ENCODE peak calls at places on chromosome 10, in nine cellular contexts. One of them, this sample, is unnamed. For H3K36me3 and H3K27me3, the result is how much of the 10 kb centered on the place peaks cover.

GRCh38 chr10:29150010-29150409 is 138.9 kb upstream of the LYZL1 start:
- DNase-seq in mammary epithelial cell: no peak
- DNase-seq in PC-3: no peak
- DNase-seq in IMR-90: no peak
- DNase-seq in HCT116: no peak
- DNase-seq in upper lobe of right lung: no peak
- DNase-seq in cardiac muscle cell: peak
- DNase-seq in K562: no peak
- DNase-seq in Panc1: no peak
- DNase-seq in this sample: no peak

GRCh38 chr10:47184273-47184672 is 115.7 kb upstream of the GDF10 start:
- DNase-seq in Panc1: no peak
- DNase-seq in IMR-90: no peak
- DNase-seq in cardiac muscle cell: no peak
- DNase-seq in mammary epithelial cell: no peak
- DNase-seq in PC-3: no peak
- DNase-seq in HCT116: no peak
- DNase-seq in upper lobe of right lung: no peak
- DNase-seq in K562: no peak
- DNase-seq in this sample: no peak

GRCh38 chr10:11325817-11326216 is 285.6 kb downstream of the USP6NL start:
- DNase-seq in IMR-90: peak
- DNase-seq in HCT116: no peak
- DNase-seq in cardiac muscle cell: no peak
- DNase-seq in Panc1: no peak
- DNase-seq in mammary epithelial cell: no peak
- DNase-seq in PC-3: no peak
- DNase-seq in upper lobe of right lung: no peak
- DNase-seq in K562: no peak
- DNase-seq in this sample: no peak

GRCh38 chr10:37222046-37222445 is 96.6 kb downstream of the ANKRD30A start:
- DNase-seq in upper lobe of right lung: no peak
- DNase-seq in mammary epithelial cell: no peak
- DNase-seq in HCT116: no peak
- DNase-seq in PC-3: no peak
- DNase-seq in cardiac muscle cell: no peak
- DNase-seq in Panc1: no peak
- DNase-seq in K562: no peak
- DNase-seq in IMR-90: no peak
- DNase-seq in this sample: no peak

GRCh38 chr10:112139176-112139575 is 44.4 kb downstream of the GPAM start:
- DNase-seq in upper lobe of right lung: no peak
- DNase-seq in Panc1: no peak
- DNase-seq in mammary epithelial cell: no peak
- DNase-seq in PC-3: no peak
- DNase-seq in IMR-90: no peak
- DNase-seq in HCT116: no peak
- DNase-seq in cardiac muscle cell: no peak
- DNase-seq in K562: no peak
- DNase-seq in this sample: no peak

GRCh38 chr10:86077871-86078638 is 288.5 kb downstream of the GRID1 start:
- DNase-seq in IMR-90: no peak
- DNase-seq in cardiac muscle cell: no peak
- DNase-seq in K562: no peak
- DNase-seq in Panc1: no peak
- DNase-seq in HCT116: no peak
- DNase-seq in mammary epithelial cell: no peak
- DNase-seq in upper lobe of right lung: no peak
- DNase-seq in PC-3: no peak
- DNase-seq in this sample: no peak

GRCh38 chr10:4525095-4525494 is 300.9 kb upstream of the AKR1E2 start:
- DNase-seq in HCT116: no peak
- DNase-seq in Panc1: no peak
- DNase-seq in upper lobe of right lung: no peak
- DNase-seq in IMR-90: no peak
- DNase-seq in K562: no peak
- DNase-seq in PC-3: no peak
- DNase-seq in cardiac muscle cell: no peak
- DNase-seq in mammary epithelial cell: no peak
- DNase-seq in this sample: no peak

GRCh38 chr10:31929986-31930675 is 1.5 kb upstream of the ARHGAP12 start:
- DNase-seq in cardiac muscle cell: no peak
- DNase-seq in upper lobe of right lung: no peak
- DNase-seq in mammary epithelial cell: peak
- DNase-seq in Panc1: no peak
- DNase-seq in PC-3: no peak
- DNase-seq in K562: no peak
- DNase-seq in HCT116: no peak
- DNase-seq in IMR-90: no peak
- DNase-seq in this sample: no peak

GRCh38 chr10:98038333-98038732 is 7.9 kb upstream of the CRTAC1 start:
- DNase-seq in PC-3: no peak
- DNase-seq in HCT116: no peak
- DNase-seq in Panc1: no peak
- DNase-seq in K562: no peak
- DNase-seq in mammary epithelial cell: no peak
- DNase-seq in upper lobe of right lung: peak
- DNase-seq in cardiac muscle cell: no peak
- DNase-seq in IMR-90: no peak
- DNase-seq in this sample: no peak

GRCh38 chr10:11425288-11425595 is 186.2 kb downstream of the USP6NL start:
- DNase-seq in HCT116: no peak
- DNase-seq in PC-3: no peak
- DNase-seq in Panc1: no peak
- DNase-seq in upper lobe of right lung: no peak
- DNase-seq in K562: no peak
- DNase-seq in IMR-90: no peak
- DNase-seq in mammary epithelial cell: no peak
- DNase-seq in cardiac muscle cell: no peak
- DNase-seq in this sample: no peak

GRCh38 chr10:13528875-13529713 is at the start of gene BEND7:
- DNase-seq in cardiac muscle cell: peak
- DNase-seq in mammary epithelial cell: no peak
- DNase-seq in HCT116: no peak
- DNase-seq in IMR-90: peak
- DNase-seq in upper lobe of right lung: peak
- DNase-seq in Panc1: no peak
- DNase-seq in PC-3: peak
- DNase-seq in K562: peak
- DNase-seq in this sample: no peak

GRCh38 chr10:17835688-17836087 is 26.5 kb downstream of the MRC1 start:
- DNase-seq in Panc1: peak
- DNase-seq in HCT116: peak
- DNase-seq in PC-3: peak
- DNase-seq in mammary epithelial cell: peak
- DNase-seq in IMR-90: peak
- DNase-seq in K562: no peak
- DNase-seq in upper lobe of right lung: no peak
- DNase-seq in cardiac muscle cell: peak
- DNase-seq in this sample: peak

GRCh38 chr10:78247821-78248220 is 214.2 kb downstream of the RPS24 start:
- DNase-seq in upper lobe of right lung: no peak
- DNase-seq in Panc1: no peak
- DNase-seq in PC-3: no peak
- DNase-seq in HCT116: no peak
- DNase-seq in IMR-90: no peak
- DNase-seq in K562: no peak
- DNase-seq in mammary epithelial cell: no peak
- DNase-seq in cardiac muscle cell: no peak
- DNase-seq in this sample: no peak

GRCh38 chr10:72218329-72218728 is 2.3 kb upstream of the ASCC1 start:
- DNase-seq in mammary epithelial cell: no peak
- DNase-seq in upper lobe of right lung: no peak
- DNase-seq in HCT116: no peak
- DNase-seq in PC-3: no peak
- DNase-seq in Panc1: no peak
- DNase-seq in K562: no peak
- DNase-seq in cardiac muscle cell: no peak
- DNase-seq in IMR-90: no peak
- DNase-seq in this sample: no peak

GRCh38 chr10:70267161-70267933 is 16.5 kb downstream of the NPFFR1 start:
- DNase-seq in Panc1: peak
- DNase-seq in K562: peak
- DNase-seq in mammary epithelial cell: peak
- DNase-seq in cardiac muscle cell: no peak
- DNase-seq in PC-3: peak
- DNase-seq in HCT116: peak
- DNase-seq in IMR-90: peak
- DNase-seq in upper lobe of right lung: no peak
- DNase-seq in this sample: peak

GRCh38 chr10:69696073-69696731 is 66.2 kb downstream of the FAM241B start:
- DNase-seq in HCT116: peak
- DNase-seq in upper lobe of right lung: no peak
- DNase-seq in cardiac muscle cell: peak
- DNase-seq in IMR-90: peak
- DNase-seq in Panc1: no peak
- DNase-seq in K562: peak
- DNase-seq in mammary epithelial cell: peak
- DNase-seq in PC-3: peak
- DNase-seq in this sample: peak

GRCh38 chr10:25339966-25340365 is 165.2 kb downstream of the GPR158 start:
- DNase-seq in PC-3: no peak
- DNase-seq in K562: no peak
- DNase-seq in mammary epithelial cell: no peak
- DNase-seq in IMR-90: no peak
- DNase-seq in HCT116: no peak
- DNase-seq in Panc1: no peak
- DNase-seq in cardiac muscle cell: no peak
- DNase-seq in upper lobe of right lung: no peak
- DNase-seq in this sample: no peak

GRCh38 chr10:125726914-125727313 is 7.4 kb downstream of the EDRF1 start:
- DNase-seq in HCT116: no peak
- DNase-seq in mammary epithelial cell: no peak
- DNase-seq in cardiac muscle cell: no peak
- DNase-seq in PC-3: no peak
- DNase-seq in IMR-90: no peak
- DNase-seq in upper lobe of right lung: no peak
- DNase-seq in K562: no peak
- DNase-seq in Panc1: no peak
- DNase-seq in this sample: no peak

GRCh38 chr10:125722811-125723210 is 3.3 kb downstream of the EDRF1 start:
- DNase-seq in PC-3: no peak
- DNase-seq in mammary epithelial cell: no peak
- DNase-seq in upper lobe of right lung: no peak
- DNase-seq in K562: no peak
- DNase-seq in HCT116: no peak
- DNase-seq in Panc1: no peak
- DNase-seq in IMR-90: no peak
- DNase-seq in cardiac muscle cell: no peak
- DNase-seq in this sample: no peak

GRCh38 chr10:125727436-125727835 is 7.9 kb downstream of the EDRF1 start:
- DNase-seq in HCT116: no peak
- DNase-seq in cardiac muscle cell: no peak
- DNase-seq in PC-3: no peak
- DNase-seq in upper lobe of right lung: no peak
- DNase-seq in mammary epithelial cell: no peak
- DNase-seq in Panc1: no peak
- DNase-seq in IMR-90: no peak
- DNase-seq in K562: no peak
- DNase-seq in this sample: no peak
- H3K36me3 ChIP-seq in HCT116: half or more
- H3K36me3 ChIP-seq in cardiac muscle cell: half or more
- H3K36me3 ChIP-seq in PC-3: half or more
- H3K36me3 ChIP-seq in upper lobe of right lung: half or more
- H3K36me3 ChIP-seq in mammary epithelial cell: half or more
- H3K36me3 ChIP-seq in Panc1: half or more
- H3K36me3 ChIP-seq in IMR-90: under half
- H3K36me3 ChIP-seq in K562: half or more
- H3K36me3 ChIP-seq in this sample: under half

DNA sequence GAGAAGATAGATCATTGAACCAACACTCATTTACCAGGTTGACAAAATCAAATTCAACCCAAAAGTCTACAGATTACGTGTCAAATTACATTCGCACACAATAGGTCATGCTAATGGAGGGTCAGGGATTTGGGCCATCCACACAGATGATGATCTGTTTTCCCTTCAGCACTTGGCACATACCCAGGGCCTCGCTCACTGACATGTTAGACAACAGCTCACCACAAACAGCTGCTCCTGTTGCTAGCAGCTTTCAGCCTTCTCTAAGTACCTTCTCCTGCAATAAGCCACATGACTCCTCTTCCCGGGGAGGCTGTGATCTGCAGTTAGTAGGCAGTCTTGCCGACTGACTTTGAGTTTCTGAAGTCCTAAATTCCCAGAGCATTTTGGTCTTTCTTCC is 18.4 kb downstream of the NKX2-3 start:
- DNase-seq in Panc1: no peak
- DNase-seq in mammary epithelial cell: peak
- DNase-seq in cardiac muscle cell: peak
- DNase-seq in PC-3: peak
- DNase-seq in K562: no peak
- DNase-seq in IMR-90: peak
- DNase-seq in HCT116: no peak
- DNase-seq in upper lobe of right lung: no peak
- DNase-seq in this sample: no peak
- H3K27me3 ChIP-seq in Panc1: under half
- H3K27me3 ChIP-seq in mammary epithelial cell: under half
- H3K27me3 ChIP-seq in cardiac muscle cell: under half
- H3K27me3 ChIP-seq in PC-3: under half
- H3K27me3 ChIP-seq in K562: under half
- H3K27me3 ChIP-seq in IMR-90: under half
- H3K27me3 ChIP-seq in HCT116: under half
- H3K27me3 ChIP-seq in upper lobe of right lung: under half
- H3K27me3 ChIP-seq in this sample: under half

GRCh38 chr10:119849031-119849789 is 23.4 kb downstream of the MCMBP start:
- DNase-seq in cardiac muscle cell: no peak
- DNase-seq in PC-3: no peak
- DNase-seq in Panc1: no peak
- DNase-seq in upper lobe of right lung: no peak
- DNase-seq in IMR-90: peak
- DNase-seq in K562: no peak
- DNase-seq in mammary epithelial cell: no peak
- DNase-seq in HCT116: no peak
- DNase-seq in this sample: peak
- H3K36me3 ChIP-seq in cardiac muscle cell: half or more
- H3K36me3 ChIP-seq in PC-3: under half
- H3K36me3 ChIP-seq in Panc1: half or more
- H3K36me3 ChIP-seq in upper lobe of right lung: half or more
- H3K36me3 ChIP-seq in IMR-90: under half
- H3K36me3 ChIP-seq in K562: half or more
- H3K36me3 ChIP-seq in mammary epithelial cell: under half
- H3K36me3 ChIP-seq in HCT116: half or more
- H3K36me3 ChIP-seq in this sample: under half

DNA sequence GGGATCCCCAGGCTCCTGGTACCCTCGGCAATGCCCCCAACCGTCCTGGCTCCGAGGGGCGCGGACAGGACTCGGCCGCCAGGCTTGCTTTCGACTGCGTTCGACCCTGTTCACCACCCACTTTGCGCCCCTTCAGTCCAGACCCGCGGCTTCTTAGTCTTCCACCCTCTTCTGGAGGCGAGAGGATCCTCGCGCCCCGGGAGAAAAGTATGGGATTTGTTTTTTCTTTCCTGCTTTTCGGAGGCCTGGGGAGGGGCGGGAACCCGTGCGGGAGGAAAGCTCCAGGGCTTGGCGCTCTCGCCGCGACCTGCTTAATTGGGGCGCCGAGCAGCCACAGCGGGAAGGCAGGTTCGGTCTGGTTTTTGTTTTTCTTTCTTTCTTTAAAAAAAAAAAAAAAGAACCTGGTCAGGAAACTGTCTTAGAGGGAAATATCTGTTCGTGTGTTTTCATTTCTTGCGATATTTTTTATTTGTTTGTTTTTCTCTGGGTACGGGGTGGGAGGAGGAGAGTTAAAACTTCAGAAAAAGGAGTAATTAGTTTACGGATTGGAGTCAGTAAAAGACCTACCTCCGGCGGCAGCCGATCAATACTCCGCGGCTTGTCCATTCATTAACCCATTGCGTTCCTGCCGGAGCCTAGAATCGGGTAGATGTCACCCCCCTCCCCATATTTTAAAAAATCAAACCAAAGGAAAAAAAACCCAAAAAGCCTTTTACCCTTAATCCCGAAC is 1.6 kb downstream of the EMX2 start:
- DNase-seq in Panc1: no peak
- DNase-seq in cardiac muscle cell: no peak
- DNase-seq in PC-3: no peak
- DNase-seq in HCT116: no peak
- DNase-seq in mammary epithelial cell: no peak
- DNase-seq in IMR-90: no peak
- DNase-seq in upper lobe of right lung: no peak
- DNase-seq in K562: no peak
- DNase-seq in this sample: no peak
- H3K27me3 ChIP-seq in Panc1: under half
- H3K27me3 ChIP-seq in cardiac muscle cell: half or more
- H3K27me3 ChIP-seq in PC-3: under half
- H3K27me3 ChIP-seq in HCT116: under half
- H3K27me3 ChIP-seq in mammary epithelial cell: half or more
- H3K27me3 ChIP-seq in IMR-90: half or more
- H3K27me3 ChIP-seq in upper lobe of right lung: half or more
- H3K27me3 ChIP-seq in K562: under half
- H3K27me3 ChIP-seq in this sample: under half